ENCODE peak calls at places on chromosomes 4 and X, in seven cellular contexts. X, H, E, D, V, J and I are unnamed samples.

GRCh38 chr4:142278663-142279062 is 567.4 kb downstream of the INPP4B start:
- DNase-seq in X (no peak), H (no peak), E (no peak), D (no peak), V (peak; percentile 92), J (no peak), I (no peak)

GRCh38 chrX:35699642-35700041 is 98.5 kb upstream of the MAGEB16 start:
- DNase-seq in X (no peak), H (no peak), E (no peak), D (no peak), V (peak; percentile 8), J (no peak), I (no peak)

GRCh38 chr4:64538219-64538618 is 129.0 kb upstream of the TECRL start:
- DNase-seq in X (no peak), H (no peak), E (no peak), D (no peak), V (no peak), J (no peak), I (no peak)

GRCh38 chrX:153507484-153508178 is 9.8 kb upstream of the ATP2B3 start:
- DNase-seq in X (peak; percentile 97), H (peak; percentile 86), E (no peak), D (peak; percentile 67), V (peak; percentile 63), J (peak; percentile 73), I (no peak)

GRCh38 chr4:5050520-5050955 is 742 bp upstream of the STK32B start:
- DNase-seq in X (peak; percentile 89), H (peak; percentile 77), E (peak; percentile 65), D (no peak), V (peak; percentile 81), J (no peak), I (no peak)

GRCh38 chr4:169160825-169161224 is 109.9 kb downstream of the SH3RF1 start:
- DNase-seq in X (no peak), H (no peak), E (peak; percentile 58), D (no peak), V (no peak), J (no peak), I (no peak)

GRCh38 chr4:95114521-95114920 is 356.8 kb downstream of the BMPR1B start:
- DNase-seq in X (no peak), H (no peak), E (no peak), D (no peak), V (peak; percentile 57), J (no peak), I (no peak)

GRCh38 chr4:88027611-88028608 is 20.5 kb downstream of the PKD2 start:
- DNase-seq in X (no peak), H (no peak), E (peak; percentile 73), D (no peak), V (peak; percentile 76), J (no peak), I (peak; percentile 76)

GRCh38 chrX:153628665-153629064 is 18.3 kb upstream of the DUSP9 start:
- DNase-seq in X (peak; percentile 33), H (no peak), E (no peak), D (no peak), V (no peak), J (no peak), I (no peak)

GRCh38 chr4:113436360-113436759 is 325.2 kb downstream of the CAMK2D start:
- DNase-seq in X (no peak), H (no peak), E (peak; percentile 61), D (no peak), V (peak; percentile 48), J (no peak), I (no peak)

GRCh38 chr4:174553828-174554227 is 31.5 kb upstream of the HPGD start:
- DNase-seq in X (no peak), H (no peak), E (peak; percentile 54), D (no peak), V (no peak), J (no peak), I (peak; percentile 40)